ENCODE peak calls at places on chromosomes 12 and 14, in ten cellular contexts. W, E, K, J, Z, V, F, P, X and R are unnamed samples.

GRCh38 chr12:51262758-51263177 is 7.4 kb downstream of the SMAGP start:
- DNase-seq in J (no peak), F (no peak), W (peak; percentile 46), E (no peak), K (peak; percentile 90), Z (no peak), P (peak; percentile 84), V (no peak), X (peak; percentile 42), R (no peak)

GRCh38 chr12:47024463-47024862 is 55.0 kb upstream of the PCED1B start:
- DNase-seq in P (no peak), X (peak; percentile 34), F (no peak), E (no peak), J (no peak), V (no peak), W (no peak), K (no peak), Z (no peak), R (no peak)

GRCh38 chr14:67513631-67514108 is 19.4 kb upstream of the PLEKHH1 start:
- DNase-seq in V (peak; percentile 37), W (no peak), J (no peak), E (no peak), Z (no peak), F (no peak), P (no peak), K (no peak), X (no peak), R (no peak)

GRCh38 chr14:48008646-48009045 is 333.2 kb upstream of the MDGA2 start:
- DNase-seq in J (no peak), X (no peak), Z (no peak), E (no peak), W (no peak), F (no peak), V (no peak), K (peak; percentile 53), P (peak; percentile 8), R (no peak)

GRCh38 chr14:95097385-95097784 is 59.9 kb downstream of the DICER1 start:
- DNase-seq in F (no peak), P (no peak), W (no peak), J (no peak), X (no peak), Z (no peak), E (no peak), V (no peak), K (no peak), R (no peak)

GRCh38 chr14:89543420-89543790 is 126.4 kb upstream of the FOXN3 start:
- DNase-seq in X (no peak), V (no peak), Z (no peak), K (no peak), F (no peak), E (no peak), P (peak; percentile 58), W (no peak), J (no peak), R (no peak)

GRCh38 chr12:59182191-59182590 is 261.9 kb upstream of the LRIG3 start:
- DNase-seq in Z (no peak), K (no peak), P (no peak), E (no peak), V (no peak), W (no peak), J (no peak), X (peak; percentile 69), F (no peak), R (no peak)

GRCh38 chr12:71214511-71215285 is 56.9 kb upstream of the TSPAN8 start:
- DNase-seq in P (peak; percentile 89), Z (no peak), F (no peak), J (no peak), X (no peak), V (no peak), W (no peak), K (peak; percentile 64), E (no peak), R (no peak)

GRCh38 chr12:76340680-76341435 is 7.4 kb downstream of the BBS10 start:
- DNase-seq in E (no peak), V (no peak), P (no peak), Z (no peak), X (no peak), F (no peak), K (no peak), W (no peak), J (no peak), R (no peak)

GRCh38 chr12:120858306-120859088 is 45.7 kb downstream of the SPPL3 start:
- DNase-seq in X (no peak), J (no peak), P (no peak), F (no peak), E (no peak), W (no peak), V (no peak), Z (no peak), K (no peak), R (no peak)

GRCh38 chr14:68695326-68695768 is 97.5 kb downstream of the ZFP36L1 start:
- DNase-seq in Z (peak; percentile 78), J (no peak), V (peak; percentile 34), X (peak; percentile 100), E (no peak), W (peak; percentile 97), K (no peak), F (no peak), P (no peak), R (peak; percentile 79)

GRCh38 chr14:88426271-88426670 is 40.8 kb downstream of the SPATA7 start:
- DNase-seq in J (no peak), F (no peak), V (no peak), E (peak; percentile 34), W (no peak), X (no peak), K (no peak), Z (no peak), P (peak; percentile 3), R (no peak)

GRCh38 chr12:30095511-30095910 is 311.8 kb upstream of the TMTC1 start:
- DNase-seq in X (no peak), Z (no peak), E (no peak), P (no peak), J (no peak), K (no peak), W (no peak), V (no peak), F (no peak), R (no peak)

DNA sequence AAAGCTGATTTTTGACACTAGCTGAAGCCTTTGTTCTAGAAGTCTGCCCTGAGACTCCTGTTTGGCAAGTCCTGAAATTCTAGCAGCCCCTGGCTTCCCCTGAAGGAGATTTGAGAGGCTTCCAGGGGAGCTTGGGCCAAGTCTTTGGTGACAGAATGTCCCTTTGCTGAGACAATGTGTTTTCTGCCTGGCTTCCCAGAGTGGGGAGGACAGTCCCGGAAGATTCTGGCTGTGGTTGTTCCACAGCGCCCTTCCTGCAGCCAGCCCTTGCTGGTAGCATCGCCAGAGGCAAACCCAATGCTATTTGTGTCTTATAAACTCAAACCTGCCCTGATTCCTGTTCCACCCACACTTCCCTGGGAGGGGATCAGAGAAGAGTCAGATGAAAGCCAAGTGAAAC is 56.4 kb upstream of the OAS1 start:
- DNase-seq in Z (no peak), W (no peak), P (no peak), J (no peak), K (peak; percentile 38), X (no peak), V (peak; percentile 53), F (no peak), E (no peak), R (no peak)
- TF ChIP-seq CTCF in Z (no peak), W (no peak), P (no peak), J (no peak), K (no peak), X (no peak), V (no peak), F (no peak), E (no peak), R (no peak)

DNA sequence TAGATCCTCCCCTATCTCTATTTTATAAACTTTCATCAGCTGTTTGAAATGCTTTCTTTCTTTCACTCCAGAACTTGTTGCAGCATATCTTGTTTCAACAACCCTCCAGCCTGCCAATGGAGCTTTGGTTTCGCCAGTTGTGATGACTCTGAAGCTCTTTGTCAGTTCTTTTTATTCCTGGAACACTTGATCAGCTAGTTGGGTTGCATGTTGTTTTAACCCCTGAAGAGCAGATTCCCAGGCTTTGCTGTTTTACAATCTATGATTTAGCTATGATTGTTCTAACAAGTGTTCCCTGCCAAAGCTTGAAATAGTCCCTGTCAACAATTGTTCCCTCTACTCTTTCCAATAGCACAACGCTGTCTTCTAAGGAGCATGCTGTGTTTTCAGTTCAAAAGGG is 50.6 kb upstream of the FUT8 start:
- DNase-seq in X (peak; percentile 81), P (no peak), W (no peak), F (no peak), V (no peak), Z (no peak), K (no peak), J (no peak), E (no peak), R (no peak)
- H3K27ac ChIP-seq in X (no peak overlapping the region), P (no peak overlapping the region), W (no peak overlapping the region), F (peak overlapping the region; percentile 93), V (no peak overlapping the region), Z (no peak overlapping the region), K (no peak overlapping the region), J (no peak overlapping the region), E (no peak overlapping the region), R (no peak overlapping the region)

GRCh38 chr12:124053855-124054254 is 80.8 kb downstream of the ZNF664 start:
- DNase-seq in P (peak; percentile 88), K (peak; percentile 91), Z (no peak), V (no peak), E (no peak), W (peak; percentile 44), X (no peak), F (peak; percentile 52), J (peak; percentile 49), R (no peak)
- TF ChIP-seq CTCF in P (peak; percentile 77), K (peak; percentile 86), Z (peak; percentile 68), V (no peak), E (peak; percentile 42), W (peak; percentile 58), X (peak; percentile 56), F (peak; percentile 77), J (peak; percentile 60), R (peak; percentile 27)

GRCh38 chr14:103562385-103563088 is at the start of the genes BAG5 and COA8:
- DNase-seq in V (peak; percentile 63), F (peak; percentile 73), K (peak; percentile 94), P (peak; percentile 94), E (peak; percentile 93), Z (peak; percentile 91), J (peak; percentile 82), X (peak; percentile 83), W (peak; percentile 84), R (peak; percentile 88)

GRCh38 chr14:103561381-103562134 is 899 bp downstream of the BAG5 start:
- DNase-seq in V (no peak), J (peak; percentile 45), E (peak; percentile 64), W (no peak), P (peak; percentile 77), Z (no peak), X (peak; percentile 48), F (no peak), K (peak; percentile 78), R (peak; percentile 82)

GRCh38 chr14:103563089-103563620 is 395 bp downstream of the COA8 start:
- DNase-seq in X (no peak), E (no peak), K (no peak), F (no peak), P (peak; percentile 80), W (peak; percentile 83), V (no peak), Z (no peak), J (peak; percentile 62), R (no peak)

GRCh38 chr14:103558071-103558882 is 4.2 kb downstream of the BAG5 start:
- DNase-seq in F (no peak), Z (no peak), W (no peak), K (no peak), E (no peak), J (no peak), P (no peak), V (no peak), X (no peak), R (no peak)

DNA sequence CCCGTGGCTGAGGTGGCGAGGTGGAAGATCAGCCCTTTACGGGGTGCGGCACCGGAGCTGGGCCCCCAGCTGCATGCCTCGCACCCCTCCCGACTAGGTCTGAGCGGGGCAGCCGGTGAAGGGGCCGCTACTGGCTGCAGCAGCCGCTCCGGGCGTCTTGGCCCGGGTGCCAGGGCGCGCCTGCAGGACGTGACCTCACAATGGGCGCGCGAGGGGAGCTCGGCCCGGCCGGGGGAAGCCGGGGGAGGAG is 397 bp downstream of the BAG5 start:
- DNase-seq in J (no peak), F (no peak), X (no peak), V (no peak), Z (peak; percentile 77), K (no peak), E (no peak), P (peak; percentile 65), W (no peak), R (peak; percentile 82)
- H3K27ac ChIP-seq in J (peak overlapping the region; percentile 99), F (peak overlapping the region; percentile 88), X (peak overlapping the region; percentile 82), V (peak overlapping the region; percentile 99), Z (peak overlapping the region; percentile 94), K (peak overlapping the region; percentile 96), E (peak overlapping the region; percentile 94), P (peak overlapping the region; percentile 91), W (peak overlapping the region; percentile 98), R (peak overlapping the region; percentile 99)